ENCODE peak calls at places on chromosomes 4 and X, in nine cellular contexts. H is GM23338, T is suprapubic skin, Z is prostate gland, Q is breast epithelium, K is Panc1, D is transverse colon, N is HL-60, U is SK-N-SH. I is an unnamed sample.

GRCh38 chrX:100654256-100654655 is 10.3 kb downstream of the SRPX2 start:
- DNase-seq in Z (no peak), Q (no peak), T (no peak), D (no peak), N (no peak), H (peak; percentile 60), U (peak; percentile 21), K (no peak), I (no peak)

GRCh38 chrX:107731831-107732502 is 43.6 kb downstream of the TSC22D3 start:
- DNase-seq in D (peak; percentile 80), Q (peak; percentile 81), U (peak; percentile 44), T (peak; percentile 85), Z (peak; percentile 68), K (no peak), H (peak; percentile 42), N (no peak), I (peak; percentile 97)

GRCh38 chr4:53653484-53654053 is 62.3 kb upstream of the LNX1 start:
- DNase-seq in U (peak; percentile 9), D (peak; percentile 38), Z (peak; percentile 46), K (no peak), T (no peak), H (no peak), Q (no peak), N (no peak), I (no peak)

GRCh38 chrX:129773649-129774458 is 5.9 kb upstream of the SASH3 start:
- DNase-seq in T (no peak), D (no peak), Q (no peak), N (no peak), H (no peak), U (no peak), Z (no peak), K (no peak), I (no peak)

GRCh38 chr4:42151568-42152506 is 618 bp downstream of the BEND4 start:
- DNase-seq in H (peak; percentile 69), Q (no peak), K (no peak), Z (peak; percentile 23), U (peak; percentile 90), T (no peak), N (no peak), D (peak; percentile 51), I (no peak)

GRCh38 chr4:119135721-119136121 is at the start of gene MYOZ2:
- DNase-seq in D (no peak), K (no peak), T (no peak), U (no peak), Z (no peak), H (no peak), Q (no peak), N (no peak), I (no peak)

GRCh38 chrX:80751456-80751855 is 58.2 kb downstream of the BRWD3 start:
- DNase-seq in K (no peak), D (no peak), Q (no peak), T (no peak), Z (no peak), H (no peak), U (no peak), N (no peak), I (no peak)

GRCh38 chr4:122874194-122874593 is 47.6 kb downstream of the FGF2 start:
- DNase-seq in T (no peak), D (no peak), Z (no peak), U (no peak), Q (no peak), H (no peak), K (no peak), N (no peak), I (no peak)

GRCh38 chr4:82789377-82789776 is 9.2 kb downstream of the SCD5 start:
- DNase-seq in D (no peak), T (no peak), Q (no peak), Z (no peak), N (no peak), K (no peak), H (peak; percentile 24), U (no peak), I (no peak)

GRCh38 chrX:133215017-133215416 is 3.1 kb downstream of the TFDP3 start:
- DNase-seq in H (no peak), K (no peak), Z (no peak), T (no peak), Q (no peak), N (no peak), U (no peak), D (no peak), I (no peak)

GRCh38 chr4:20288047-20288650 is 36.4 kb downstream of the SLIT2 start:
- DNase-seq in Z (no peak), K (no peak), T (no peak), H (no peak), U (no peak), N (no peak), Q (no peak), D (no peak), I (no peak)

GRCh38 chr4:48275247-48275646 is 5.6 kb upstream of the TEC start:
- DNase-seq in K (no peak), Q (no peak), U (no peak), H (peak; percentile 75), D (no peak), Z (no peak), T (no peak), N (peak; percentile 30), I (no peak)

GRCh38 chrX:115360220-115360781 is 70.8 kb downstream of the LUZP4 start:
- DNase-seq in Z (no peak), N (no peak), U (no peak), Q (no peak), T (no peak), D (no peak), K (no peak), H (no peak), I (no peak)

GRCh38 chr4:8117278-8117682 is 41.3 kb downstream of the ABLIM2 start:
- DNase-seq in U (peak; percentile 73), T (no peak), H (peak; percentile 77), D (peak; percentile 68), Z (no peak), K (no peak), Q (no peak), N (peak; percentile 7), I (no peak)

GRCh38 chr4:109729155-109729562 is 711 bp downstream of the PLA2G12A start:
- DNase-seq in Q (no peak), Z (no peak), N (peak; percentile 24), H (peak; percentile 27), K (no peak), D (no peak), U (no peak), T (no peak), I (no peak)

GRCh38 chrX:153765138-153766079 is 1.4 kb downstream of the PLXNB3 start:
- DNase-seq in T (peak; percentile 68), Z (no peak), H (no peak), D (peak; percentile 7), Q (no peak), N (no peak), K (no peak), U (peak; percentile 82), I (peak; percentile 78)

GRCh38 chrX:153767674-153768055 is 3.6 kb downstream of the PLXNB3 start:
- DNase-seq in D (no peak), Z (no peak), U (peak; percentile 27), H (no peak), T (no peak), Q (no peak), K (no peak), N (no peak), I (peak; percentile 57)

GRCh38 chrX:153764786-153765137 is 713 bp downstream of the PLXNB3 start:
- DNase-seq in U (peak; percentile 34), D (no peak), T (no peak), H (no peak), K (no peak), Z (no peak), Q (no peak), N (no peak), I (peak; percentile 74)

GRCh38 chrX:153766871-153767673 is 3.0 kb downstream of the PLXNB3 start:
- DNase-seq in T (peak; percentile 59), D (peak; percentile 8), N (no peak), U (peak; percentile 38), Q (no peak), Z (no peak), K (no peak), H (peak; percentile 58), I (peak; percentile 66)

DNA sequence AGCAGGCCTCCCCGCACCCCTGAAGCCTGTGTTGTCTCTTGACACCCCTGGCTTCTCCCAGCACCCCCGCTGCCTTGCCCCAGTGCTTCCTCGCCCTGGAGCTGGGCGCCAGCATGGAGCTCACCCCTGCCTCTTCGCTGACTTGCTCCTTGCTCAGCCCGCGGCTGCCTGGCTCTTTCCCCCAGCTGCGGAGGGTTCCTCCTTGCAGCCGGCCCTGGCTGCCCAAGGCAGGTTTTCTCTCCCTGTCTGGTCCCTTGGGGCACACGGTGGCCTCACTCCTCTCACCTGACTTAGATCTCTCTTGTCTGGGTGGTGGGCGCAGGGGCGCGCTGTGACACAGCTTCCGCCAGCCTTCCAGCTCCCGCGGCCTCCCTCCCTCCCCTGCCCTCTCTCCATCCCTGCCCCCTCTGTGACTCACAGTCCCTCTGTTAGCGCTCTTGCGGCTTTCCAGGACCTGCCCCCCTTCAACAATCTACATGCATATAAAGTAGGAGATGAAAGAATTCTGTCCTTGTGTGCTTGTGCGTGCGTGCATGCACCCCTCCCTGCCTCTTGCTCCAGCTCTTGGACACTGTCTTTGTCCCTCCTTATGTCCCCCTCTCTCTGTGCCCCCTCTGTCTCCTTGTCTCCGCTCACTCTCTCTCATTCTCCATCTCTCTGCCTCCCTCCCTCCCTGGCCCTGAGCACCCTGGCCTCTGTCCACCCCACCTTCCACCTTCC is 2.2 kb downstream of the PLXNB3 start:
- DNase-seq in K (no peak), T (peak; percentile 57), D (peak; percentile 11), Z (no peak), N (peak; percentile 44), U (peak; percentile 74), H (no peak), Q (no peak), I (peak; percentile 77)
- H3K4me3 ChIP-seq in K (peak overlapping the region; percentile 30), T (peak overlapping the region; percentile 16), D (no peak overlapping the region), Z (peak overlapping the region; percentile 21), N (peak overlapping the region; percentile 21), U (peak overlapping the region; percentile 44), H (no peak overlapping the region), Q (peak overlapping the region; percentile 56), I (peak overlapping the region; percentile 43)

GRCh38 chr4:174340714-174341113 is 57.0 kb downstream of the CEP44 start:
- DNase-seq in N (no peak), Q (no peak), D (no peak), Z (no peak), T (no peak), U (no peak), K (no peak), H (no peak), I (no peak)
- H3K27ac ChIP-seq in N (no peak overlapping the region), Q (no peak overlapping the region), D (no peak overlapping the region), Z (no peak overlapping the region), T (no peak overlapping the region), U (peak overlapping the region; percentile 63), K (no peak overlapping the region), H (no peak overlapping the region), I (no peak overlapping the region)

GRCh38 chrX:15269618-15270521 is at the start of gene ASB9:
- DNase-seq in H (peak; percentile 5), D (peak; percentile 47), T (peak; percentile 64), Z (peak; percentile 13), Q (no peak), U (peak; percentile 45), K (peak; percentile 15), N (no peak), I (no peak)
- TF ChIP-seq POLR2AphosphoS5 in H (no peak), D (no peak), T (no peak), Z (no peak), Q (no peak), U (no peak), K (no peak), N (no peak), I (no peak)

DNA sequence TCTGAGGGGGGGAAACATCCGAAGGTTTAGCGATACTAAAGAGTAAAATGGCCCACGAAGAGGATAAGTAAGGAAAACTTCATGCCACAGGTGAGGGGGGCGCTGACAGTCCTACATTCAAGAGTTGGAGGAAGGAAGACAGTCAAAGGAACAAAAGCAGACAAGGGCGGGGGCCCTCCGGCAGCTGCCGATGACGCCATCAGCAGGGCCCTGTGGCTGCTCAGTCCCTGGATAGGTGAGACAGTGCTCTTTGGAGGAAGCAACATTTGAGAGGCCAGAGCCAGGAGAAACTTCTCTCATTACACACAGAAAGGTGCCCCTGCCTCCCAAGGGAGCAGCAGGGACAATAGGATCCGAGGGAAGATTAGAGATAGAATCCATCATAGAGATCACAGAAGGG is 41.5 kb downstream of the RAB40AL start:
- DNase-seq in N (peak; percentile 74), T (no peak), K (no peak), U (no peak), H (peak; percentile 0), Z (no peak), Q (no peak), D (no peak), I (no peak)
- H3K4me3 ChIP-seq in N (no peak overlapping the region), T (no peak overlapping the region), K (no peak overlapping the region), U (no peak overlapping the region), H (no peak overlapping the region), Z (no peak overlapping the region), Q (no peak overlapping the region), D (no peak overlapping the region), I (no peak overlapping the region)

I was measured in sigmoid colon.